ENCODE peak calls at places on chromosomes 12 and 14, in six cellular contexts. R is K562, H is H1, G is GM12878, E is HepG2, F is GM12891. X is an unnamed sample.

GRCh38 chr12:57803317-57803893 is 15.1 kb downstream of the AVIL start:
- DNase-seq in F (no peak), R (peak; percentile 52), H (peak; percentile 31), E (peak; percentile 23), G (no peak), X (no peak)

GRCh38 chr12:19088576-19088975 is 41.0 kb upstream of the PLEKHA5 start:
- DNase-seq in R (no peak), E (no peak), G (no peak), F (no peak), H (no peak), X (no peak)

GRCh38 chr14:34872822-34873590 is 2.2 kb downstream of the BAZ1A start:
- DNase-seq in F (peak; percentile 8), G (no peak), E (peak; percentile 90), R (no peak), H (no peak), X (peak; percentile 6)

GRCh38 chr12:87756111-87756510 is 273.1 kb downstream of the C12orf50 start:
- DNase-seq in E (no peak), R (no peak), F (no peak), H (no peak), G (no peak), X (no peak)

GRCh38 chr14:60561845-60562746 is 53.1 kb downstream of the SIX6 start:
- DNase-seq in G (peak; percentile 19), F (no peak), E (peak; percentile 45), R (peak; percentile 13), H (peak; percentile 53), X (peak; percentile 5)

GRCh38 chr12:14716848-14717444 is 20.5 kb upstream of the GUCY2C start:
- DNase-seq in E (peak; percentile 52), G (no peak), F (peak; percentile 14), R (peak; percentile 27), H (no peak), X (peak; percentile 21)

GRCh38 chr12:117118838-117119591 is 19.8 kb upstream of the TESC start:
- DNase-seq in G (no peak), R (no peak), F (no peak), E (peak; percentile 44), H (no peak), X (no peak)

GRCh38 chr12:48151103-48151771 is 6.1 kb downstream of the ASB8 start:
- DNase-seq in G (no peak), R (no peak), F (no peak), E (no peak), H (no peak), X (no peak)

GRCh38 chr12:80400591-80400991 is 43.4 kb upstream of the PTPRQ start:
- DNase-seq in E (no peak), F (no peak), G (no peak), R (no peak), H (no peak), X (no peak)

GRCh38 chr12:92237262-92237661 is 91.6 kb upstream of the BTG1 start:
- DNase-seq in R (no peak), F (no peak), G (no peak), H (no peak), E (no peak), X (no peak)
- TF ChIP-seq POLR2A in R (no peak), F (no peak), G (no peak), H (no peak), E (no peak), X (no peak)

DNA sequence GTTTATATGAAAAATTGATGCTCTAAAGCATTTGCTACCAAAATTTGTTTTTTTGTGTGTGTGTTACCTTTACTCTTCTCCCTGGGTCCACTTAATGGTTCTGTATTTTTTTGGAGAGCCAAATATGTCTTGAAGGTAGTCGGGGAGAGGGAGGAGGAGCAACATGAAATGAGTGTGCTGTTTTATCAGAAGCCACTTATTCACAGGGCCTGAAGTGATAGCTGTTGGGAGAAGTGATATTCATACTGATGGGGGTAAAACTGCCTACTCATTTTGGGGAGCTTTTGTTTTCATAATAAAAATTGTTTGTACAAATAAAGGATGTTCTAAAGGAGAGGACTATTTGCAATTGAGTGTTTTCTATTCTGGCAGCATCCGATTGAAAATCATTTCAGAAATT is 29.2 kb downstream of the CRADD start:
- DNase-seq in G (no peak), H (no peak), F (no peak), R (no peak), E (no peak), X (no peak)
- TF ChIP-seq POLR2AphosphoS5 in G (no peak), H (no peak), F (no peak), R (no peak), E (no peak), X (no peak)

DNA sequence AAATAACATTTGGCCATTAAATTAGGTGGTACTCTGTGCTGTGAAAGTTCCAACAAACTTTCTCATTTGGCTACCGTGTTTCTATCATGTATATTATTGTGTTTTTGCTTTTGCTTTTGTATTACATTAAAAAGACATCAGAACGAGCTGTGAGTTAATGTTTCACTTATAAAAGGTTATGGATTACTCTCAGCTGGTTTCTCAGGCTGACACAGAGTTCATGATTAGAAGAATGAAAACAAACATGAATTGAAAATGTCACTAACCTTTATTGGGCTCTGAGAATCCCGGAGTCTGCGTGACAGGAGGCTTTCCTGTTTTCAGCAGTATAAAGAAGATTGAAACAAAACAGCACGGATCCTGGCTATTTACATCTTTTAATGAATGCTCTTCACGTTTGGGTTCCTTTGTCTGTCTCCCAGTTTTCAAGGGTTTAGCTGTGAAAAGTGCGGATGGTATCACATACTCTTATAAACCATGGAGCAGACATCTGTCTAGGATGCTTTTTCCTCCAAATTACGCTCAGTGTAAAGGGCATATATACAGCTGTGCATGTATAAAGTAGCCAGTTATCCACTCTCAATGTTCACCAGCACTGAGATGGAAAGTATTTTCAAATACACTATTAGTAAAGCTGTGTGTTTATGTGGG is 153.6 kb downstream of the PTCSC3 start:
- DNase-seq in H (no peak), F (no peak), E (no peak), R (no peak), G (no peak), X (no peak)
- TF ChIP-seq TAF1 in H (no peak), F (no peak), E (no peak), R (no peak), G (no peak), X (no peak)

DNA sequence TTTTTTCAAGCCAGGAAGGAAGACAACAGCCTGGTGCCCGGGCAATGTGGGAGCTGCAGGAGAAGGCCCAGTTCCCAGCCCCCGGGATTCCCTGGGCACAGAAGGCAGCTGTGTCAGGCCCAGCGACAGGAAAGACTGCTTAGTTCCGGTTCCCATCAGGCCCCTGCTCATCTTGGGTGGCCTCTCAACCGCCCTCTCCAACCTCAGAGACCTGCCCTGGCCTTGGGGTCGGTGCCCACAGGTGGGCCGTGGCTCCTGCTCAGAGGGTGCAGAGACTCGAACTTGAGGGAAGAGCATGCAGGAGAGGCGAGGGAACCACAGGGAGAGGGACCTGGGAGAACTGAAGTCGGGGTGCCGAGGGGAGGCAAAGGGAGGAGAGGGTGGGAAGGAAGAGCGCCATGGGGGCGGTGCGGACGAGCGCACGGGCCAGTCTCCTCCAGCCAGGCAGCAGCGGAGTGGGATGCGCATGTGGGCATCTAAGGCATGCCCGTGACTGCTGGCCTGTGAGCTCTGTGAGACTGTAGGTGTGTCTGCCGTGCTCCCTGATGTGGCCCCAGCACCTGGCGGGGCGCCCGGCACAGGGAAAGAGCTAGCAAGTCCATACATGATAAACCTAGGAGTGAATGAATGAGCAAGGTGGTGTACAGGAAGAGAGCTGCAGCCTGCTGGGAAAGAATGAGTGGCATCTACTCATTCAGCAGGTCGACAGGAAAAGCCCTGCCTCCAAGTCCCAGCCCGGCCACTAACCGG is 42.7 kb downstream of the SSH1 start:
- DNase-seq in E (no peak), H (no peak), F (no peak), R (no peak), G (no peak), X (no peak)
- TF ChIP-seq POLR2A in E (no peak), H (no peak), F (no peak), R (no peak), G (no peak), X (no peak)

GRCh38 chr14:75399819-75400678 is 27.8 kb upstream of the JDP2 start:
- DNase-seq in R (no peak), E (no peak), H (no peak), F (no peak), G (no peak), X (no peak)
- TF ChIP-seq POLR2AphosphoS5 in R (no peak), E (no peak), H (no peak), F (no peak), G (no peak), X (no peak)

DNA sequence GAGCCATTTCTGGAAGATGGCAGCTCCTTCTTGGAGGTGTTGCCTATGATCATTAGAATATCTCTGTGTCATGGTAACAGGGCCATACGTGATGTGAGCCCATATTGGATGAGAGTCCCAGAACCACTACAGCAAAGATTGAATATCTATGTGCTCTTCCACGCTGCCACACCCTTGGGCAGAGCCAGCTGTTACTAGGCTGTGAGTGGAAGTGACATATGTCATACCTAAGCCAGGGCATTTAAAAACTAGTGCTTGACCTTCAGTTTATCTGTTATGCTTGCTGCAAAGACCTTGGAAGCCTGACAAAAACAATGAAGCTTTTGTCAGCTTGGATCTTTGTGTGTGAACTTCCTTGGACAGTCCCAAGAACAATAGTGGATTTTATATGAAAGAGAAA is 495.0 kb upstream of the CCDC196 start:
- DNase-seq in E (no peak), F (no peak), G (no peak), H (no peak), R (no peak), X (no peak)
- TF ChIP-seq TAF1 in E (no peak), F (no peak), G (no peak), H (no peak), R (no peak), X (no peak)

GRCh38 chr12:45215419-45216296 is at the start of gene ANO6:
- DNase-seq in R (peak; percentile 84), G (peak; percentile 76), F (peak; percentile 60), E (peak; percentile 85), H (no peak), X (peak; percentile 54)
- TF ChIP-seq POLR2A in R (peak; percentile 89), G (peak; percentile 92), F (peak; percentile 54), E (peak; percentile 84), H (peak; percentile 74), X (peak; percentile 86)

X was measured in GM12892.